ENCODE peak calls at places on chromosomes 11 and 22, in four cellular contexts. Y is K562, I is HCT116, O is SK-N-SH. G is an unnamed sample.

GRCh38 chr22:35072939-35073338 is 7.0 kb downstream of the ISX start:
- DNase-seq in Y (no peak), I (no peak), O (no peak), G (no peak)

GRCh38 chr11:12900496-12900895 is 108.6 kb upstream of the RASSF10 start:
- DNase-seq in Y (no peak), I (no peak), O (no peak), G (no peak)

GRCh38 chr11:131688056-131688693 is 317.8 kb downstream of the NTM start:
- DNase-seq in Y (peak; percentile 80), I (no peak), O (peak; percentile 96), G (peak; percentile 66)

GRCh38 chr11:2103666-2104523 is 35.3 kb downstream of the IGF2 start:
- DNase-seq in Y (no peak), I (no peak), O (no peak), G (no peak)

GRCh38 chr11:131095501-131096185 is 179.4 kb upstream of the SNX19 start:
- DNase-seq in Y (no peak), I (no peak), O (no peak), G (no peak)

GRCh38 chr11:131598305-131598704 is 227.9 kb downstream of the NTM start:
- DNase-seq in Y (no peak), I (no peak), O (no peak), G (no peak)

GRCh38 chr11:23988381-23989006 is 508.4 kb upstream of the LUZP2 start:
- DNase-seq in Y (no peak), I (no peak), O (no peak), G (no peak)

GRCh38 chr11:69402251-69402892 is 79.1 kb upstream of the LINC01488 start:
- DNase-seq in Y (no peak), I (no peak), O (no peak), G (no peak)

GRCh38 chr22:29194269-29194668 is 11.4 kb upstream of the EMID1 start:
- DNase-seq in Y (no peak), I (no peak), O (no peak), G (no peak)

GRCh38 chr22:19463491-19464469 is 15.2 kb downstream of the UFD1 start:
- DNase-seq in Y (no peak), I (no peak), O (no peak), G (no peak)

GRCh38 chr11:75867778-75868374 is 52.9 kb downstream of the UVRAG start:
- DNase-seq in Y (peak; percentile 50), I (peak; percentile 31), O (peak; percentile 59), G (peak; percentile 71)

GRCh38 chr11:46444305-46444704 is 52.7 kb upstream of the CHRM4 start:
- DNase-seq in Y (no peak), I (no peak), O (no peak), G (no peak)

GRCh38 chr11:31940396-31941037 is 129.4 kb upstream of the PAX6 start:
- DNase-seq in Y (no peak), I (no peak), O (no peak), G (no peak)

GRCh38 chr22:46753761-46754109 is 8.7 kb upstream of the TBC1D22A start:
- DNase-seq in Y (no peak), I (no peak), O (no peak), G (no peak)

GRCh38 chr11:110463153-110463552 is 33.4 kb downstream of the FDX1 start:
- DNase-seq in Y (peak; percentile 12), I (no peak), O (peak; percentile 49), G (no peak)

GRCh38 chr11:1336836-1337646 is 27.6 kb upstream of the TOLLIP start:
- DNase-seq in Y (peak; percentile 9), I (no peak), O (peak; percentile 80), G (no peak)

GRCh38 chr11:26287067-26287518 is 44.8 kb upstream of the ANO3 start:
- DNase-seq in Y (no peak), I (no peak), O (no peak), G (no peak)

GRCh38 chr11:101428918-101429317 is 154.9 kb downstream of the TRPC6 start:
- DNase-seq in Y (no peak), I (peak; percentile 29), O (no peak), G (peak; percentile 76)

GRCh38 chr11:12430351-12430750 is 53.0 kb downstream of the PARVA start:
- DNase-seq in Y (no peak), I (no peak), O (no peak), G (no peak)

GRCh38 chr11:36594316-36594989 is at the start of gene IFTAP:
- DNase-seq in Y (peak; percentile 78), I (peak; percentile 88), O (peak; percentile 75), G (peak; percentile 97)

GRCh38 chr11:72039108-72039850 is 40.6 kb downstream of the IL18BP start:
- DNase-seq in Y (no peak), I (no peak), O (peak; percentile 64), G (no peak)

GRCh38 chr22:26610072-26610958 is 7.5 kb downstream of the CRYBB1 start:
- DNase-seq in Y (no peak), I (no peak), O (no peak), G (no peak)

GRCh38 chr11:94507485-94507884 is 4.8 kb upstream of the C11orf97 start:
- DNase-seq in Y (no peak), I (no peak), O (no peak), G (no peak)

GRCh38 chr11:118139578-118139977 is 13.0 kb downstream of the SCN4B start:
- DNase-seq in Y (no peak), I (no peak), O (no peak), G (no peak)

GRCh38 chr11:48123249-48123875 is 93.2 kb upstream of the OR4B1 start:
- DNase-seq in Y (no peak), I (no peak), O (no peak), G (no peak)

GRCh38 chr11:10931761-10932700 is 74.2 kb upstream of the ZBED5 start:
- DNase-seq in Y (no peak), I (no peak), O (no peak), G (no peak)

GRCh38 chr22:28129319-28129962 is 210.4 kb upstream of the PITPNB start:
- DNase-seq in Y (no peak), I (no peak), O (no peak), G (no peak)

GRCh38 chr11:76119779-76120178 is 86.5 kb downstream of the WNT11 start:
- DNase-seq in Y (no peak), I (no peak), O (no peak), G (no peak)

GRCh38 chr22:34225278-34225677 is 305.0 kb upstream of the LARGE1 start:
- DNase-seq in Y (no peak), I (no peak), O (no peak), G (no peak)

GRCh38 chr22:48415535-48415934 is 1412.1 kb downstream of the BRD1 start:
- DNase-seq in Y (no peak), I (no peak), O (no peak), G (no peak)

GRCh38 chr22:27097933-27098332 is 440.5 kb downstream of the MIAT start:
- DNase-seq in Y (no peak), I (no peak), O (no peak), G (no peak)

DNA sequence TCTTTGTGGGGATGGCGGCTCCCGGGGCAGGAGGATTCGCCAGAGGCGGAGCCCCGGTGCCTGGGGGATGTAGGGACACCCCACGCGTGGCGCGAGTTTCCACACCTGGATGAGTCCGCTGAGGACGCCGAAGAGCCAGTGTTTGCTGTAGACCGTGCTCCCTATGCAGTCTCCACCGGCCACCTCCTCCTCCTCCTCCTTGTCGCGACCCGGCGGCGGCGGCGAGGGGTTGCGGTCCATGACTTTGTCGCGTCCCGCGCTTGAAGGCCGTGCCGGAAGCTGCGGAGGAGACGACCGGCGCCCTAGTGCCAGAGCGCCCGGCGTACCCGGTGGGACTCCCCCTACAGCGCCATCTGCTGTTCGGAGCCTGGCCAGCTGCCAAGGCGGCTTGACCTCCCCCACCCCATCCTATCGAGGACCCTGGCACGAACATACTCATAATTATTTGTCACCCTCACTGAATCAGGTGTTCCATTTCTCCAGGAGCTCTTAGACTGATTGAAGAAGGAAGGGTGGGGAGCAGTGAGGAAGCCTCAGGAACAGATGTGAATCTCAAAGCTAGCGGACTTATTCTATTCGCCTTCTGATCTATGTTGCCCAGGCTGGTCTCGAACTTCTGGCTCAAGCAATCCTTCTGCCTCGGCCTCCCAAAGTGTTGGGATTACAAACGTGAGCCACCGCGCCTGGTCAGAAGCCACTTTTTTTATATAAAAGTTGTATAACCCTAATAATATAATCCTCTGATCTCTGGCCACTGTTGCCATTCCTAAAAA is at the start of gene SAAL1:
- DNase-seq in Y (peak; percentile 94), I (peak; percentile 74), O (peak; percentile 98), G (peak; percentile 71)
- TF ChIP-seq JUND in Y (no peak), I (no peak), O (no peak), G (no peak)

DNA sequence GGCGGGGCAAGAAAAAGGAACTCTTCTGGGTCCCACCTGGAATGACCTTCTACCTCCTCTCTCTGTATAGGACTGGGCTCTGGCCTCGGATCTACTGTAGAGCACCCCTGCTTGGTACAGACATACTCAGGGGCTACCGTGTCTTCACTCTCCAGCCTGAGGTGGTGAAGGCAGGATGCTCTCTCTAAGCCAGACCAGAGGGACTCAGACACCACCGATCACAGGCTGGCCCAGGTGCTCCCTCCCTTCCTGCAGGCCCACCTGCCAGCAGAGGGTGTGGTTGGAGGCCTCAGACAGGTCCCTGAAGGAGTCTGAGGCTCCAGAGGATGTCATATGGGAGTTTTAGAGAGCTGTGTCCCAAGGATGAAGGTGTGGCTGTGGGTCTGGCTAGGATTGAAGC is 4.1 kb downstream of the NHERF4 start:
- DNase-seq in Y (no peak), I (no peak), O (peak; percentile 6), G (no peak)
- TF ChIP-seq JUND in Y (no peak), I (no peak), O (no peak), G (no peak)

GRCh38 chr22:37199839-37200161 is 11.8 kb upstream of the C1QTNF6 start:
- DNase-seq in Y (peak; percentile 66), I (no peak), O (peak; percentile 60), G (peak; percentile 49)
- TF ChIP-seq JUND in Y (no peak), I (no peak), O (no peak), G (no peak)

GRCh38 chr11:96893988-96894387 is 504.2 kb downstream of the JRKL start:
- DNase-seq in Y (no peak), I (no peak), O (no peak), G (no peak)
- TF ChIP-seq JUND in Y (no peak), I (no peak), O (no peak), G (no peak)

DNA sequence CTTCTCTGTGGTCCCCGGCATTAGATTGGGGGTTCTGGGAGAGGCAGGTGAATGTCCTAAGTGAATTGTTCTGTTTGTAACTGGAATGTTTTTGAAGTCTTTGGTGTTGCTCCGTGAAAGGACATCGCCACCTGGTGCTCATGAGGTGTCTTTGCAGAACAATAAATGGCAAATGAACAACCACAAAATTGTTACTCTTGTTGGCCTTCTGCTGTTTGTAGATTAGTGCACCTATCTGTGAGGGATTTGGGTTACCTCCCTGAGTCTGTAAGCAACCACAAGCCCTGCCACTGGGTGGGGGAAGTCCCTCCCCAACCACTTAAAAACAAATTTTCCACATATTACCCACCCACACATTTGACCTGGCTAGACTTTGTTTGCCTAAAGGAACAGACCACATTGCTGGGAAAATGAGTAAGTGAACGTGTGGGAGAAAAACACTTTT is 4.7 kb downstream of the MPEG1 start:
- DNase-seq in Y (peak; percentile 38), I (no peak), O (peak; percentile 24), G (peak; percentile 42)
- TF ChIP-seq JUND in Y (no peak), I (no peak), O (no peak), G (no peak)

GRCh38 chr22:17773606-17774205 is 563 bp downstream of the BID start:
- DNase-seq in Y (peak; percentile 78), I (no peak), O (peak; percentile 93), G (peak; percentile 52)
- TF ChIP-seq JUND in Y (no peak), I (no peak), O (no peak), G (no peak)

GRCh38 chr11:65340226-65340625 is 6.6 kb downstream of the DPF2 start:
- DNase-seq in Y (no peak), I (no peak), O (no peak), G (no peak)

GRCh38 chr11:65334696-65335295 is 1.1 kb downstream of the DPF2 start:
- DNase-seq in Y (no peak), I (no peak), O (no peak), G (no peak)

GRCh38 chr11:65338680-65339079 is 5.0 kb downstream of the DPF2 start:
- DNase-seq in Y (peak; percentile 39), I (no peak), O (no peak), G (no peak)
- TF ChIP-seq JUND in Y (no peak), I (no peak), O (no peak), G (no peak)